ENCODE peak calls at places on chromosomes 12 and 14, in eight cellular contexts. Q, T, V, A, W, R, O and E are unnamed samples.

GRCh38 chr12:95790912-95791849 is 617 bp upstream of the NTN4 start:
- DNase-seq in R (no peak), O (peak), T (peak), A (peak), Q (no peak), W (no peak), V (no peak), E (no peak)

GRCh38 chr14:39376671-39377403 is 55.4 kb downstream of the FBXO33 start:
- DNase-seq in Q (no peak), O (no peak), T (peak), A (peak), V (no peak), R (peak), W (peak), E (no peak)

GRCh38 chr14:91339606-91340369 is 77.8 kb downstream of the CCDC88C start:
- DNase-seq in A (no peak), T (no peak), V (no peak), O (no peak), Q (no peak), R (no peak), W (no peak), E (no peak)

GRCh38 chr14:97196336-97196735 is 399.2 kb downstream of the VRK1 start:
- DNase-seq in V (no peak), O (no peak), Q (no peak), A (no peak), R (no peak), W (no peak), T (no peak), E (no peak)

GRCh38 chr14:32434180-32434579 is 105.1 kb downstream of the AKAP6 start:
- DNase-seq in A (no peak), R (no peak), O (no peak), V (no peak), T (no peak), W (no peak), Q (no peak), E (no peak)

GRCh38 chr14:34098045-34098984 is 147.4 kb upstream of the EGLN3 start:
- DNase-seq in A (peak), R (peak), Q (no peak), T (peak), W (peak), V (no peak), O (no peak), E (peak)

GRCh38 chr14:99481745-99482099 is 513 bp downstream of the CCNK start:
- DNase-seq in R (peak), Q (no peak), V (no peak), T (peak), A (peak), W (no peak), O (no peak), E (no peak)

GRCh38 chr12:42332301-42332894 is 6.4 kb downstream of the PPHLN1 start:
- DNase-seq in O (no peak), W (peak), A (peak), T (peak), R (peak), Q (no peak), V (no peak), E (no peak)

GRCh38 chr14:63204407-63205280 is at the start of gene RHOJ:
- DNase-seq in A (peak), T (peak), R (peak), W (no peak), V (no peak), Q (no peak), O (no peak), E (no peak)

GRCh38 chr12:2891240-2892053 is 756 bp downstream of the TULP3 start:
- DNase-seq in R (peak), V (no peak), O (peak), T (peak), A (peak), W (no peak), Q (no peak), E (no peak)

GRCh38 chr12:69123909-69124638 is 115.3 kb upstream of the CPSF6 start:
- DNase-seq in O (no peak), Q (no peak), T (no peak), A (no peak), R (peak), V (no peak), W (no peak), E (no peak)

GRCh38 chr12:108565976-108566375 is 3.6 kb downstream of the ISCU start:
- DNase-seq in T (no peak), V (no peak), O (peak), W (peak), R (peak), A (peak), Q (no peak), E (no peak)

GRCh38 chr14:26204362-26204953 is 393.4 kb downstream of the NOVA1 start:
- DNase-seq in A (no peak), V (no peak), W (no peak), R (peak), T (peak), Q (no peak), O (no peak), E (no peak)

GRCh38 chr12:125329239-125330238 is 264.3 kb downstream of the AACS start:
- DNase-seq in W (no peak), O (no peak), Q (no peak), R (no peak), V (no peak), A (no peak), T (peak), E (no peak)

GRCh38 chr14:83867871-83868270 is 1662.1 kb upstream of the FLRT2 start:
- DNase-seq in T (no peak), Q (no peak), W (no peak), A (no peak), R (peak), O (no peak), V (no peak), E (no peak)

GRCh38 chr12:5694759-5695409 is 250.2 kb downstream of the ANO2 start:
- DNase-seq in Q (no peak), V (no peak), T (no peak), O (no peak), R (no peak), A (no peak), W (peak), E (no peak)

GRCh38 chr12:6057693-6058092 is 66.8 kb downstream of the VWF start:
- DNase-seq in A (no peak), T (peak), W (no peak), O (peak), R (no peak), V (no peak), Q (no peak), E (no peak)

GRCh38 chr12:126384029-126384564 is 1318.9 kb downstream of the AACS start:
- DNase-seq in Q (no peak), O (no peak), W (no peak), A (peak), V (no peak), T (no peak), R (no peak), E (no peak)

GRCh38 chr12:123013185-123014095 is 33.0 kb downstream of the ARL6IP4 start:
- DNase-seq in W (no peak), O (no peak), Q (no peak), V (no peak), T (no peak), R (no peak), A (no peak), E (no peak)

GRCh38 chr12:2812290-2813213 is at the start of gene ITFG2:
- DNase-seq in O (peak), V (peak), R (peak), W (peak), T (peak), Q (peak), A (peak), E (peak)

GRCh38 chr12:115798309-115798917 is 479.1 kb downstream of the MED13L start:
- DNase-seq in O (no peak), V (no peak), W (no peak), Q (no peak), R (no peak), A (no peak), T (no peak), E (no peak)

GRCh38 chr14:104080557-104081492 is 4.7 kb upstream of the ASPG start:
- DNase-seq in V (no peak), O (no peak), R (no peak), Q (no peak), W (no peak), T (no peak), A (no peak), E (no peak)

GRCh38 chr14:42654707-42655106 is 1048.0 kb downstream of the LRFN5 start:
- DNase-seq in W (no peak), T (peak), V (no peak), O (no peak), A (no peak), R (no peak), Q (no peak), E (no peak)

GRCh38 chr12:95599880-95600279 is 48.6 kb upstream of the USP44 start:
- DNase-seq in Q (no peak), R (no peak), T (no peak), W (no peak), O (no peak), A (no peak), V (no peak), E (no peak)

GRCh38 chr14:32939254-32940065 is 781 bp downstream of the NPAS3 start:
- DNase-seq in Q (no peak), O (no peak), T (peak), V (no peak), A (peak), R (peak), W (no peak), E (no peak)

GRCh38 chr14:67056684-67057083 is 132.6 kb upstream of the GARIN2 start:
- DNase-seq in R (no peak), O (no peak), A (no peak), Q (no peak), W (no peak), V (no peak), T (no peak), E (no peak)

GRCh38 chr14:73162271-73162670 is 26.0 kb downstream of the PSEN1 start:
- DNase-seq in A (no peak), O (no peak), W (no peak), Q (no peak), T (no peak), R (no peak), V (no peak), E (no peak)

GRCh38 chr12:54357802-54358619 is 6.3 kb downstream of the GPR84 start:
- DNase-seq in Q (no peak), O (no peak), R (peak), T (no peak), W (no peak), A (no peak), V (no peak), E (no peak)

GRCh38 chr14:33184587-33184986 is 245.9 kb downstream of the NPAS3 start:
- DNase-seq in O (no peak), Q (no peak), V (no peak), R (peak), T (peak), W (no peak), A (peak), E (peak)

GRCh38 chr14:54306806-54307205 is 90.0 kb upstream of the CDKN3 start:
- DNase-seq in T (no peak), Q (no peak), O (no peak), R (no peak), W (no peak), A (no peak), V (no peak), E (no peak)

GRCh38 chr14:103187911-103188310 is 64.7 kb downstream of the TNFAIP2 start:
- DNase-seq in R (no peak), O (no peak), T (no peak), A (no peak), W (no peak), Q (no peak), V (no peak), E (no peak)

GRCh38 chr12:22525426-22525825 is 18.9 kb downstream of the C2CD5 start:
- DNase-seq in T (no peak), O (no peak), V (no peak), Q (no peak), A (peak), W (no peak), R (peak), E (no peak)

GRCh38 chr12:57278465-57279453 is 27.8 kb upstream of the STAC3 start:
- DNase-seq in A (no peak), T (no peak), O (no peak), R (no peak), W (no peak), Q (no peak), V (no peak), E (no peak)

GRCh38 chr14:93068721-93069120 is 47.0 kb downstream of the ITPK1 start:
- DNase-seq in O (no peak), W (no peak), V (no peak), A (no peak), T (no peak), R (no peak), Q (no peak), E (no peak)

GRCh38 chr14:23302290-23303225 is at the start of gene PPP1R3E:
- DNase-seq in T (peak), V (no peak), A (peak), O (peak), W (no peak), R (peak), Q (no peak), E (no peak)

GRCh38 chr14:72638021-72638420 is 255.9 kb downstream of the DPF3 start:
- DNase-seq in Q (peak), V (peak), T (no peak), R (peak), A (peak), O (no peak), W (no peak), E (peak)

GRCh38 chr12:25480145-25480544 is 72.9 kb downstream of the LMNTD1 start:
- DNase-seq in R (peak), Q (no peak), V (no peak), T (no peak), W (no peak), A (no peak), O (no peak), E (no peak)
- TF ChIP-seq CTCF in R (no peak), Q (no peak), V (no peak), T (no peak), W (no peak), A (no peak), O (no peak), E (no peak)

GRCh38 chr14:64703393-64704144 is 655 bp upstream of the PLEKHG3 start:
- DNase-seq in A (peak), T (peak), R (no peak), Q (no peak), O (no peak), W (no peak), V (no peak), E (no peak)
- H3K4me3 ChIP-seq in A (peak), T (peak), R (peak), Q (peak), O (peak), W (peak), V (peak), E (peak)

GRCh38 chr12:114403044-114403689 is 2.8 kb downstream of the TBX5 start:
- DNase-seq in V (no peak), R (no peak), Q (no peak), T (peak), W (no peak), O (no peak), A (peak), E (no peak)
- TF ChIP-seq CTCF in V (no peak), R (no peak), Q (peak), T (peak), W (no peak), O (peak), A (peak), E (peak)

DNA sequence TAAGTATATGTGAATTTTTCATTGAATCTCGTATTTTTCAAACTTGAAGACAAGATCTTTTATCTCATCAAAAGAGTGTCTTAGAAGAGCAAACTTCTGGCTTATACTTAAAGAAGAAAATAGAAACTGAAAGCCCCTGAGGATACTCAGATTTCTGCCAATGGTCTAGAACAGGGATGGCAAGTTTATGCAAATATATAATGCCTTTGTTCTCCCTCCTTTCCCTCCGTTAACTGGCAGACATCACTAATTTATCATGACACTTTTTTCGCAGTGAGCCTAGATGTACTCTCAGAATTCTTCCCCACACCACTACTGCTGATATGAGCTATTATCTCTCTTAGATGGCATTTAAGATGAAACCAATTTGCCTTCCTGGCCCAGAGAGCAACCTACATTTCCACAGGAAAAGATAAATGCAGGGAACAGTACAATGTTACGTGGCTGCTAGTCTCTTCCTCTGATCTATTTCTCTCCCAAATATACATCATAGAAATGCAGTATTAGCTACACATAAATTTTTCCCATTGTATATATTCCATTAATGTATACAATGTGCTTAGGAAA is 40.0 kb upstream of the DAAM1 start:
- DNase-seq in Q (no peak), O (no peak), V (no peak), A (no peak), T (no peak), R (no peak), W (no peak), E (no peak)
- H3K4me3 ChIP-seq in Q (no peak), O (no peak), V (no peak), A (no peak), T (no peak), R (no peak), W (no peak), E (no peak)

GRCh38 chr14:95146079-95146771 is 11.1 kb downstream of the DICER1 start:
- DNase-seq in A (no peak), V (no peak), Q (no peak), R (no peak), O (no peak), W (no peak), T (no peak), E (no peak)

GRCh38 chr14:95142208-95142607 is 15.1 kb downstream of the DICER1 start:
- DNase-seq in R (no peak), W (no peak), O (no peak), V (no peak), T (no peak), Q (no peak), A (no peak), E (no peak)

GRCh38 chr14:95141684-95142083 is 15.6 kb downstream of the DICER1 start:
- DNase-seq in W (no peak), T (no peak), V (no peak), R (no peak), A (no peak), Q (no peak), O (no peak), E (no peak)

GRCh38 chr14:95144849-95145248 is 12.5 kb downstream of the DICER1 start:
- DNase-seq in V (no peak), O (no peak), R (no peak), W (no peak), Q (no peak), T (no peak), A (no peak), E (no peak)

DNA sequence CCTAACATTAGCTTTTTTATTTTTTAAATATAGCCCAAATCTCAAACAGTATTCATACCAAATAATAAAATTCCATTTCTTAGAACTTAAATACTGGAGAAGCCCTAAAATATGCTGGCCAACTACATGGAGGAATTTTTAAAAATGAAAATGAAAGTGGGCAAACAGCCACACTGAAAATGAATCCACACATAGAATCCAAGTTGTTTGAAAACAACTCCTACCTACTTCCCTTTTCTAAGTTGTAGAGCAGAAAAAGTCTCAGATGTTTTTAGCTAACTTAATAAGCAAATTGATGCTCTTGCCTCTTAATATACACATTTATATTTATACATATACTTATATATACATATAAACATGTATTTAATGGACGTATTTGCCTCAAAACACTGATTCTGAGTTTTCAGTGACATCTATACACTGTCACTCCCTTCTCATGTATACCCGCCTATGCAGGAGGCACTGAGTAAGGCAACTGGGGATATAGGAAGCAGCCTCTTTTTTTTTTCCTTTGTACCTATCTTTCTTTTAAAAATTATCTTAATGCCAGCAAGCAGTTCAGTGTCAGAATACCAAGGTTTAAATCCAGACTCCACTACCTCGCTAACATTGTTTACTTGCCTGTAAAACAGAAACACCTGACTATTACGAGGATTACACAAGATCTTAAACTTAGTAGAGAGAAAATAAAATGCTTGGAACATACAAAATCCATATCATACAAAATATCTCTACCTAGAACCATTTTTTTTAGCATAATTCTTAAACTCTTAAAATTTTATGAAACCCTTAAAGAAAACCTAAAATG is 13.3 kb downstream of the DICER1 start:
- DNase-seq in R (peak), V (no peak), T (no peak), Q (no peak), A (peak), W (no peak), O (no peak), E (no peak)
- TF ChIP-seq CTCF in R (no peak), V (no peak), T (no peak), Q (no peak), A (no peak), W (no peak), O (no peak), E (no peak)

GRCh38 chr14:80663541-80663940 is 278.0 kb downstream of the CEP128 start:
- DNase-seq in A (no peak), V (no peak), O (no peak), T (no peak), W (no peak), R (no peak), Q (no peak), E (no peak)
- H3K4me3 ChIP-seq in A (no peak), V (no peak), O (no peak), T (no peak), W (no peak), R (no peak), Q (no peak), E (no peak)